ENCODE peak calls at places on chromosomes 11 and 22, in four cellular contexts. R is testis; K is CD4-positive, alpha-beta memory T cell; S is CD8-positive, alpha-beta memory T cell. L is an unnamed sample.

GRCh38 chr22:49724893-49725489 is 102.7 kb downstream of the BRD1 start:
- DNase-seq in R (peak; percentile 79), K (peak; percentile 50), S (peak; percentile 57), L (peak; percentile 71)

GRCh38 chr22:46071451-46072029 is 78.8 kb upstream of the PPARA start:
- DNase-seq in R (peak; percentile 94), K (peak; percentile 75), S (peak; percentile 47), L (peak; percentile 87)

GRCh38 chr22:42608481-42609361 is 6.0 kb downstream of the POLDIP3 start:
- DNase-seq in R (no peak), K (no peak), S (no peak), L (no peak)

GRCh38 chr11:10777393-10777793 is 26.3 kb downstream of the CTR9 start:
- DNase-seq in R (no peak), K (no peak), S (no peak), L (no peak)

GRCh38 chr22:19783531-19784395 is 23.2 kb downstream of the TBX1 start:
- DNase-seq in R (no peak), K (no peak), S (no peak), L (no peak)

GRCh38 chr11:130383363-130384168 is 44.8 kb downstream of the ADAMTS8 start:
- DNase-seq in R (no peak), K (no peak), S (no peak), L (no peak)

GRCh38 chr11:64058494-64058893 is 22.8 kb downstream of the FLRT1 start:
- DNase-seq in R (peak; percentile 36), K (no peak), S (no peak), L (no peak)

GRCh38 chr11:19817870-19818269 is 105.2 kb downstream of the NAV2 start:
- DNase-seq in R (no peak), K (no peak), S (no peak), L (no peak)

GRCh38 chr11:119172513-119172912 is 4.0 kb downstream of the NLRX1 start:
- DNase-seq in R (no peak), K (no peak), S (no peak), L (no peak)

GRCh38 chr11:125594958-125595357 is 2.3 kb downstream of the STT3A start:
- DNase-seq in R (no peak), K (no peak), S (no peak), L (no peak)

GRCh38 chr11:45669146-45669545 is 3.7 kb upstream of the CHST1 start:
- DNase-seq in R (no peak), K (no peak), S (no peak), L (no peak)

GRCh38 chr11:68934321-68934645 is 30.6 kb downstream of the IGHMBP2 start:
- DNase-seq in R (no peak), K (no peak), S (no peak), L (no peak)

GRCh38 chr11:95140397-95141030 is 50.9 kb downstream of the ENDOD1 start:
- DNase-seq in R (no peak), K (no peak), S (no peak), L (no peak)
- H3K4me1 ChIP-seq in R (peaks cover 4% of the 10 kb centered on the region), K (no peaks in the 10 kb centered on the region), S (no peaks in the 10 kb centered on the region), L (no peaks in the 10 kb centered on the region)

GRCh38 chr11:34416088-34416487 is 22.6 kb upstream of the CAT start:
- DNase-seq in R (no peak), K (no peak), S (no peak), L (no peak)
- H3K27ac ChIP-seq in R (no peak overlapping the region), K (no peak overlapping the region), S (no peak overlapping the region), L (no peak overlapping the region)

DNA sequence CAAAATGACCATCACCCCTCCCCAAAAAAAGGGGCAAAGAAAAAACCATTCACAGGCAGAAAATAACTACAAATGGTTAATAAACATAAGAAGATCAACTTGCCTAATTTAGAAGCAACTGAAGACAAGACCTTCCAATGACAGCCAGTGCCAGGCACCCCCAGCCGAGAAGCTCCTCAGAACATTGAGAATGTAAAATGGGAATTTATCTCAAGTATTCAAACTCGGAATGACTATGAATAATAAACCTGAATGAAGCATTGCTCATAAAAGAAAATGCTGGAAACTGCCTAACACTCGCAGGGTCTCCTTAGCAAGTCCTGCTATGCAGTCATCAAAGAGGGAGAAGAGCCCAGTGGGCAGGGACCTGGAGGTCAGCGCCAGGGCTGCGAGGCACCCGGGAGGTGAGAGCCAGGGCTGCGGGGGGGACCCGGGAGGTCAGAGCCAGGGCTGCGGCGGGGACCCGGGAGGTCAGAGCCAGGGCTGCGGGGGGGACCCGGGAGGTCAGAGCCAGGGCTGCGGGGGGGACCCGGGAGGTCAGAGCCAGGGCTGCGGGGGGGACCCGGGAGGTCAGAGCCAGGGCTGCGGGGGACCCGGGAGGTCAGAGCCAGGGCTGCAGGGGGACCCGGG is 23.2 kb upstream of the MOB2 start:
- DNase-seq in R (no peak), K (no peak), S (no peak), L (no peak)
- H3K4me1 ChIP-seq in R (peaks cover 22% of the 10 kb centered on the region), K (peaks cover 19% of the 10 kb centered on the region), S (peaks cover 6% of the 10 kb centered on the region), L (no peaks in the 10 kb centered on the region)

GRCh38 chr11:9703280-9703679 is 39.4 kb downstream of the SWAP70 start:
- DNase-seq in R (no peak), K (no peak), S (no peak), L (peak; percentile 44)
- H3K27ac ChIP-seq in R (no peak overlapping the region), K (no peak overlapping the region), S (no peak overlapping the region), L (peak overlapping the region; percentile 30)

DNA sequence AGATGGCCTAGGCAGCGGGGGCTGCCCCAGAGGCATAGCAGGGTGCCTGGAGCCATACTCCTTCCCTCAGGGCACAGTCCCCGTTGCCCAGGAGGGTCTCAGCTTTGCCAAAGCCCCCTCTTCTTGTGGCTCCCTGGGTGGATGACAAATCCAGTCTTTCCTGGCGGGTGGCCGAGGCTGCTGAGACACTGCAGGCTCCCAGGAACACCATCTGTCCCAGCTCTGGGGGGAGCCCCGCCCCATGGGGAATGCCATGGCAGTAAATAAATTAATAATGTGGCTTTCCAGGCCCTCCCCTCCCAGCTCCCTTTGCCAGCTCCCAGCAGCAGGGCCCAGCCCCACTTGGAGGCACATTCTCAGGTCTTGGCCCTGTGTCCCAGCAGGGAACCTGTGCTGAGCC is 45.0 kb downstream of the PDE2A start:
- DNase-seq in R (no peak), K (no peak), S (no peak), L (peak; percentile 55)
- H3K4me1 ChIP-seq in R (peaks cover 7% of the 10 kb centered on the region), K (no peaks in the 10 kb centered on the region), S (no peaks in the 10 kb centered on the region), L (no peaks in the 10 kb centered on the region)

DNA sequence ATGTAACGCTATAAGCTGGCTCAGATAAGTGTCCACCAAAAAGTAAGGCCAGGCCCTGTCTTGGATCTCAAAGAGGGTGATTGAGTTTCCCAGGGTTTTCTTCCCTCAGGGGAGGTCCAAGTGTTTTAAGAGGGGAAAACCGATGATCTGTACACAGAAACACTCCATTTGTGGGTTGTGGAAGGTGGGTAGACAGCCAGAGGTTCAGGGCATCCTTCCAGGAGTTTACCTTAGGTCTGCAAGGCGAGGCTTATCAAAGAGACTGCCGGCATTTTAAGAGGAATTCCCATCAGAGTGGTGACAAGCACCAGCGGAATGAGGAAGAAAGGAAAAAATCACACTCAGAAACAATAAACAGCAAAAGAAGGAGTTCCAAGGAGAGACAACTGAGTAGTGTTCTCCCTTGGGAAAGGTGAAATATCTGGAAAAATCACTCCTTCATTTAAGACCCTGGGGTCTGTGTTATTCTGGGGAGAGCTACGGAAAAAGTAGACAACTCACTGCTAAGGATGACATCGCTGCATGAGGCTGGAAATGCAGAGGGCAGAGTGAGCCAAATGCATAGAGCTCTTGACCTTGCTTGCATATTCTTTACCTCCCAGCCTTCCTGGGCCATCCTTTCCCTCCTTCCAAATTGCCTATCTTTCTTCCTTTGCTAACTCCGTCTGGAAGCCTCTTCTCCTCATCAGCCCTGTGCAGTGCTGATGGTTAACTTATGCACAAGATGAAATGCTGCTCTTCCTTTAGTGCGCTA is 22.1 kb upstream of the MMP7 start:
- DNase-seq in R (no peak), K (no peak), S (no peak), L (no peak)
- H3K27ac ChIP-seq in R (no peak overlapping the region), K (no peak overlapping the region), S (no peak overlapping the region), L (no peak overlapping the region)

DNA sequence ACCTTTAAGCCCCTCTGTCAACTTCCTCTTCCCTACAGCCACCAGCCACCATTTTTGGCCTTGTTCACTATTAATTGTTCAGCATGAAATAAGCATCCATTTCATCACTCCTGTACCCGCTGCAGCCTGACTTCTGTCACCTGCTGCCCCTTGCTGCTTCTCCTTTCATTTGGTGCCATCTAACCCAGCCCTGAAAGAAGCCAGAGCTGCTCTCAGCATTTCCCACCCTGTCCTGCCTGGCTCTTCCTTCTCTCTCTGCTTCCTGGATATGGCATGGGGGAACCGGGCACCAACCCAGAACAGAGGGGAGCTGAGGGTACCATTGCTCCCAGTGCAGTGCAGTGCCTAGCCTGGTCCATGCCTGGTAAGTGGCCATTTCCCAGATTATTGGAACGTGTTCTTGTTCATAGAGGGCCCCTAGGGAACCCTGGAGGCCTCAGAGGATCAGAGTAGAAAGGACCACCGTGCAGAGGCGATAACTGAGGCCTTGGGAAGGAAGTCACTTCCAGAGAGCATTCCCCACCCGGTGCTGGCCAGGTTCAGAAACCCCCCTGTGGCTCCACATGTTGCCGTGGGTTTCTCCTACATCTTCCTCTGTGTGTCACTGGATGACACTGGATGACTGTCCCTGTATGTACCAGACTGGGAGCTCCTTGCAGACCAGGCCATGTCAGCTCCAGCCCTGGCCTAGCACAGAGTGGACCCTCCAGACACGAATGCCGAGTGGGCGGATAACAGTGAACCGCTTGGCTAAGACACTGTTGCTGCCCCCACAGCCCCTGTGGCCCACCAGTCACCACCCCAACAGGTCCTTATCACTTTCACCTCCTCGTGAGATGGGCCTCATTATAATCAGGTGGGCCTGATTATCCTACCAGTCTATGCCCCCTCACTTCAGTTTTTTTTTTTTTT is 4.7 kb downstream of the YDJC start:
- DNase-seq in R (no peak), K (no peak), S (no peak), L (no peak)
- H3K4me1 ChIP-seq in R (peaks cover 27% of the 10 kb centered on the region), K (peaks cover 52% of the 10 kb centered on the region), S (peaks cover 43% of the 10 kb centered on the region), L (peaks cover 16% of the 10 kb centered on the region)

GRCh38 chr11:62062223-62062861 is 61.5 kb upstream of the INCENP start:
- DNase-seq in R (no peak), K (no peak), S (no peak), L (no peak)
- H3K27ac ChIP-seq in R (peak overlapping the region; percentile 2), K (no peak overlapping the region), S (no peak overlapping the region), L (no peak overlapping the region)

GRCh38 chr22:36334838-36335603 is 52.7 kb downstream of the MYH9 start:
- DNase-seq in R (no peak), K (peak; percentile 77), S (peak; percentile 50), L (no peak)
- H3K4me1 ChIP-seq in R (peaks cover 63% of the 10 kb centered on the region), K (peaks cover 100% of the 10 kb centered on the region), S (peaks cover 99% of the 10 kb centered on the region), L (peaks cover 2% of the 10 kb centered on the region)